ENCODE peak calls at places on chromosomes 13 and 19, in nine cellular contexts. G is psoas muscle, E is suprapubic skin, C is testis, P is ovary, S is ascending aorta, B is uterus, W is heart left ventricle, Z is PC-9. H is an unnamed sample. For H3K4me1, the result is how much of the 10 kb centered on the place peaks cover.

GRCh38 chr13:110869231-110869804 is 45.6 kb downstream of the ANKRD10 start:
- DNase-seq in B (no peak), P (no peak), Z (peak), S (no peak), C (peak), G (peak), E (no peak), W (peak), H (no peak)

GRCh38 chr19:38079926-38080380 is 144.1 kb downstream of the DPF1 start:
- DNase-seq in G (no peak), S (no peak), C (no peak), Z (peak), B (no peak), W (no peak), P (no peak), E (no peak), H (peak)

GRCh38 chr19:6510618-6511017 is 8.5 kb upstream of the TUBB4A start:
- DNase-seq in C (no peak), Z (no peak), B (no peak), E (no peak), S (no peak), W (no peak), P (no peak), G (no peak), H (no peak)

GRCh38 chr13:60012503-60012902 is 151.2 kb downstream of the DIAPH3 start:
- DNase-seq in S (no peak), E (no peak), B (no peak), Z (peak), G (no peak), C (no peak), P (no peak), W (no peak), H (peak)

GRCh38 chr19:4774136-4774535 is 17.4 kb upstream of the FEM1A start:
- DNase-seq in S (no peak), W (no peak), Z (no peak), C (no peak), E (no peak), P (no peak), G (no peak), B (no peak), H (no peak)

GRCh38 chr19:3154957-3155736 is 19.3 kb downstream of the GNA15 start:
- DNase-seq in S (peak), C (peak), E (no peak), P (no peak), G (peak), B (peak), Z (peak), W (peak), H (peak)

GRCh38 chr13:20127263-20127562 is 33.6 kb downstream of the GJA3 start:
- DNase-seq in C (no peak), E (no peak), Z (no peak), P (no peak), B (no peak), W (no peak), G (no peak), S (no peak), H (peak)

GRCh38 chr13:25455146-25455545 is 83.4 kb downstream of the ATP8A2 start:
- DNase-seq in E (no peak), C (no peak), B (no peak), P (no peak), W (no peak), G (no peak), S (no peak), Z (no peak), H (peak)

GRCh38 chr13:48656621-48657020 is 2.9 kb downstream of the CYSLTR2 start:
- DNase-seq in E (no peak), G (no peak), W (no peak), B (no peak), Z (no peak), C (no peak), S (no peak), P (no peak), H (no peak)

GRCh38 chr19:15283141-15283885 is 49.0 kb downstream of the BRD4 start:
- DNase-seq in P (no peak), B (no peak), C (no peak), S (peak), E (no peak), Z (no peak), W (no peak), G (peak), H (peak)
- H3K4me1 ChIP-seq in P (half or more), B (under half), C (half or more), S (under half), E (half or more), Z (half or more), W (half or more), G (half or more), H (half or more)

DNA sequence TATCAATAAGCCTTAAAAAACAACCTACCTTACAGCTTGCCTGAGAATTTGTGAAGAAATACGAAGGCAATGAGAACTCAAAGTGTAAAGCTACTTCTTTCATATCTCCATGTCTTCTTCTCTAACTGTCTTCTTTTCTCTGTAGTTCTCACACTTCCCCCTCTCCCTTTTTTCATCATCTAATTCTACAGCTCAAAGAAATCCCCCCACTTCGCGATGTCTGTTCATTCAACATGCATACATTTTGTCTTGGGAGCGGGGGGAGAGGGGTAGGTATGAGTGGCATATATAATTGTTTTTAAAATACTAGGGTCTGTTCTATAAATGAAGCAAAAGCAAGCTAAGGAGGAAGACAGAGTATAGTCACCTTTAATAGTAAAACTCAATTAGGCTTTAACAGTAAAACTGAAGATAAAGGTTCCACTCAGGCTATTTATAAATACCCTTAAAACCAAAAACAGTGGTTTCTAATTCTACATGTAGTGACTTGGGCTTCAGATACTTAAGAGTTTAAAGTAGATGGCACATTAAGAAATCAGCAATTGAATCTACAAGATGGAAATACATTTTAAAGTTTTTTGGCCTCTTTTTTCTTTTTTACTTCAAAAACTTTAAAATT is 106.9 kb downstream of the KLF12 start:
- DNase-seq in C (no peak), B (no peak), Z (no peak), P (no peak), G (no peak), S (no peak), W (no peak), E (no peak), H (no peak)
- H3K4me1 ChIP-seq in C (under half), B (under half), Z (under half), P (under half), G (under half), S (under half), W (under half), E (under half), H (under half)

GRCh38 chr13:114053026-114053425 is 79.2 kb upstream of the C13orf46 start:
- DNase-seq in G (no peak), E (no peak), P (no peak), B (no peak), C (no peak), W (no peak), S (no peak), Z (no peak), H (no peak)
- H3K4me1 ChIP-seq in G (under half), E (under half), P (under half), B (under half), C (under half), W (under half), S (under half), Z (under half), H (under half)

GRCh38 chr19:51651216-51651846 is 4.7 kb upstream of the SIGLEC14 start:
- DNase-seq in C (no peak), G (no peak), E (no peak), W (no peak), B (no peak), P (no peak), S (no peak), Z (no peak), H (no peak)
- H3K4me1 ChIP-seq in C (under half), G (under half), E (under half), W (under half), B (under half), P (under half), S (under half), Z (under half), H (under half)

DNA sequence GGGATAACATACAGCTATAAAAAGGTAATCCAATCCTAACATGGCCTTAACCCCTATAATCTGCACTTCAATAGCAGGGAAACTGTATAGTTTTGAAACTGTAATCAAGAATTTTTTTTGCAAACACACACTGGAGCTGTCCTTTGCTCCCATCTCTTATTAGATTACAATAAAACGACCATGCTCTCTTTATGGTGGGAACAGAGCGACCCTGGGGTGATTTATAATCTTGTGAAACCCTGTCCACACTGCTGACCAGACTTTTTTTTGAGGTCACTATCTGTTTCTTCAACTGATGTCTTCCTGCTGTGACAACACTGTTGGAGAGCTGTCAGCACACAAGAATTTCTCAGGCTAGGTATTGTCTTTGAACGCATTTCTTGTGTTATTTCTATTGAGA is 35.3 kb downstream of the DACH1 start:
- DNase-seq in G (no peak), B (no peak), W (no peak), P (no peak), Z (no peak), S (no peak), C (no peak), E (no peak), H (no peak)
- H3K4me1 ChIP-seq in G (under half), B (under half), W (under half), P (under half), Z (under half), S (under half), C (under half), E (under half), H (under half)

GRCh38 chr13:75739244-75739868 is 103.2 kb downstream of the LMO7 start:
- DNase-seq in E (no peak), G (no peak), W (no peak), Z (no peak), S (no peak), B (no peak), C (no peak), P (no peak), H (no peak)
- H3K4me1 ChIP-seq in E (under half), G (under half), W (under half), Z (under half), S (under half), B (under half), C (under half), P (under half), H (under half)

GRCh38 chr19:16416996-16417395 is 54.8 kb downstream of the EPS15L1 start:
- DNase-seq in W (no peak), C (no peak), P (no peak), Z (no peak), E (no peak), B (no peak), S (no peak), G (no peak), H (no peak)
- H3K4me1 ChIP-seq in W (under half), C (under half), P (under half), Z (under half), E (under half), B (under half), S (under half), G (under half), H (under half)

DNA sequence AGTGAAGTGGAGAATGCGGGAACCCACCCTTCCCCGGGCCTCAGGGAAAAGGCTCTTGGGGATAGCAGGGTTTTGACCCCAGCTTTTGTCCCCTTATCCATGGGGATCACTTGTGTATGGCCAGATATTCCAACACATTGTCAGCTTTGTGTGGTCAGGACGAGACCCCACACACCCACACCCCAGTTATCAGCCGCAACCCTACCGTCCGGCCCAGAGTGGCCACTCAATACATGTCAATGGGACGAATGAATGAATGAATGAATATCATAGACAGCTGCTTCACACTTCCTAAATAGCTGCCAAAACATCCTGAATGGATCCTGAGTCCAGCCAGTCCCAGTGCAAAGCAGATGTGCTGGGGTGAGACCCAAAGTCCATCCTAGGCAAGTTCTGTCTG is 64.6 kb downstream of the TSHZ3 start:
- DNase-seq in E (no peak), B (no peak), C (no peak), W (no peak), G (no peak), Z (no peak), P (no peak), S (peak), H (no peak)
- H3K4me1 ChIP-seq in E (under half), B (under half), C (under half), W (under half), G (under half), Z (under half), P (under half), S (under half), H (under half)

H was measured in thyroid gland.